ENCODE peak calls at places on chromosomes 3 and 15, in four cellular contexts. U is naive thymus-derived CD4-positive, alpha-beta T cell; K is ovary; M is aorta. L is an unnamed sample.

GRCh38 chr3:37946531-37946889 is 44.1 kb upstream of the VILL start:
- DNase-seq in U (no peak), K (no peak), M (no peak), L (no peak)

GRCh38 chr3:71416868-71417267 is 166.7 kb downstream of the FOXP1 start:
- DNase-seq in U (no peak), K (no peak), M (no peak), L (peak; percentile 60)

GRCh38 chr3:132407025-132407424 is 10.3 kb upstream of the DNAJC13 start:
- DNase-seq in U (no peak), K (no peak), M (no peak), L (no peak)

GRCh38 chr3:110015231-110015963 is 678.1 kb upstream of the DPPA4 start:
- DNase-seq in U (no peak), K (no peak), M (no peak), L (no peak)

GRCh38 chr15:74857671-74858365 is 14.9 kb upstream of the ULK3 start:
- DNase-seq in U (no peak), K (no peak), M (no peak), L (no peak)

GRCh38 chr3:186932281-186933181 is 2.2 kb downstream of the ST6GAL1 start:
- DNase-seq in U (no peak), K (no peak), M (no peak), L (no peak)

GRCh38 chr3:129558772-129559564 is 16.0 kb downstream of the H1-8 start:
- DNase-seq in U (no peak), K (no peak), M (no peak), L (no peak)

GRCh38 chr3:23650371-23651140 is 155.2 kb upstream of the UBE2E1 start:
- DNase-seq in U (no peak), K (no peak), M (no peak), L (no peak)

GRCh38 chr3:6220361-6220957 is 640.5 kb upstream of the GRM7 start:
- DNase-seq in U (no peak), K (no peak), M (no peak), L (no peak)

GRCh38 chr15:89150762-89151305 is 62.6 kb downstream of the ABHD2 start:
- DNase-seq in U (no peak), K (no peak), M (no peak), L (no peak)

GRCh38 chr15:63135804-63136203 is 14.1 kb downstream of the LACTB start:
- DNase-seq in U (no peak), K (no peak), M (no peak), L (no peak)

GRCh38 chr15:95068847-95069518 is 837.6 kb downstream of the MCTP2 start:
- DNase-seq in U (no peak), K (no peak), M (no peak), L (no peak)

GRCh38 chr3:3778641-3779270 is 20.5 kb upstream of the LRRN1 start:
- DNase-seq in U (no peak), K (no peak), M (no peak), L (no peak)

GRCh38 chr15:37122703-37123102 is 22.4 kb upstream of the MEIS2 start:
- DNase-seq in U (no peak), K (no peak), M (no peak), L (no peak)

GRCh38 chr3:61531528-61531927 is 29.8 kb upstream of the PTPRG start:
- DNase-seq in U (no peak), K (no peak), M (no peak), L (no peak)

GRCh38 chr15:22930782-22931484 is 49.2 kb downstream of the CYFIP1 start:
- DNase-seq in U (no peak), K (no peak), M (no peak), L (no peak)

GRCh38 chr3:134362670-134363380 is 11.4 kb downstream of the AMOTL2 start:
- DNase-seq in U (no peak), K (no peak), M (no peak), L (no peak)
- H3K4me1 ChIP-seq in U (peaks cover 21% of the 10 kb centered on the region), K (peaks cover 36% of the 10 kb centered on the region), M (no peaks in the 10 kb centered on the region), L (peaks cover 24% of the 10 kb centered on the region)

DNA sequence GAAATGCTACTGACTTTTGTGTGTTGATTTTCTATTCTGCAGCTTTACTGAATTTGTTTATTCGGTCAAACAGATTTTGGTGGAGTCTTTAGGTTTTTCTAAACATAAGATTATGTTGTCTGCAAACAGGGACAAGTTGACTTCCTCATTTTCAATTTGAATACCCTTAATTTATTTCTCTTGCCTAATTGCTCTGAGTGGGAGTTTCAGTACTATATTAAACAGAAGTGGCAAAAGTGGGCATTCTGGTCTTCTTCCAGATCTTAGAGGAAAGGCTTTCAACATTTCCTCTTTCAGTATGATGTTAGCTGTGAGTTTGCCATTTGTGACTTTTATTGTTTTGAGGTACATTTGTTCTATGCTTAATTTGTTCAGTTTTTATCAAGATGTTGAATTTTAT is 268.5 kb downstream of the WNT5A start:
- DNase-seq in U (no peak), K (no peak), M (no peak), L (no peak)
- H3K9me3 ChIP-seq in U (no peaks in the 10 kb centered on the region), K (no peaks in the 10 kb centered on the region), M (peaks cover 2% of the 10 kb centered on the region), L (no peaks in the 10 kb centered on the region)

GRCh38 chr3:47163023-47163989 is 607 bp downstream of the SETD2 start:
- DNase-seq in U (peak; percentile 71), K (peak; percentile 73), M (peak; percentile 85), L (peak; percentile 69)

GRCh38 chr3:47163990-47164848 is at the start of gene SETD2:
- DNase-seq in U (peak; percentile 84), K (peak; percentile 95), M (peak; percentile 98), L (peak; percentile 91)

GRCh38 chr3:47162695-47163022 is 1.3 kb downstream of the SETD2 start:
- DNase-seq in U (no peak), K (no peak), M (no peak), L (no peak)

GRCh38 chr3:47159820-47160219 is 4.1 kb downstream of the SETD2 start:
- DNase-seq in U (no peak), K (no peak), M (no peak), L (no peak)

DNA sequence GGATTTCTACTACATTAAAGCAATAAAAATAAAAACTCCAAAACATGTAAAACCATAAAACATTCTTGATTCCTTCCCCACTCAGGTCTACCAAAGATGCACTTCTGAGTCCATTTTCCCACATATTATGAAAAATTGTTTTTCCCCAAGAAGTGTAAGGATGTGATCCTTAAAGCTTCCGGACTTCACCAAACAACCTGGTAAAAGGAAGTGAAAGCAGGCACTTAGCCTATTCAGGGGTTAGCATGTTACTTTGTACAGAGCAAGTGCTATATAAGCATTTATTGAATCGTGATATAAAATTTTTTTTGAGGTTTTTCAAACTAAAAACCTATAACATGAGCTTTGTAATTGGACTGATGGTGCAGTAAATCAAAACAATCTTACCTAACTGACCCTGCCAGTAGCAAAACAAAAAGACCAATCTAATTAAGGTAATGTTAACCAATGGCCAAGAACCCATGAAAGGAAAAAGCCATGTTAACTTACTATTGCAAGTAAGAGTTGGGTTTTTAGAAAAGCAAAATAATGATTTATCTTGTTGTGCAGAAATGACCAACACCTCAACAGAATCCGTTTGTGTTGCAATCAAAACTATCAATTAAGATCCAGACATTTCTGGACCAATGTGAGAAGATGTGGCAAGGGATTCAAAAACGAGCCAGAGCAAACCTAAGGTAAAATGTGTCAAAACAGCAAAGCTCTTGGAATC is 1.8 kb downstream of the SETD2 start:
- DNase-seq in U (no peak), K (no peak), M (no peak), L (no peak)
- H3K4me1 ChIP-seq in U (peaks cover 41% of the 10 kb centered on the region), K (peaks cover 13% of the 10 kb centered on the region), M (no peaks in the 10 kb centered on the region), L (peaks cover 69% of the 10 kb centered on the region)

GRCh38 chr3:1808590-1808989 is 290.1 kb upstream of the CNTN4 start:
- DNase-seq in U (no peak), K (no peak), M (no peak), L (no peak)
- H3K9me3 ChIP-seq in U (no peaks in the 10 kb centered on the region), K (no peaks in the 10 kb centered on the region), M (peaks cover 6% of the 10 kb centered on the region), L (no peaks in the 10 kb centered on the region)

GRCh38 chr3:185632996-185633395 is 46.9 kb downstream of the SENP2 start:
- DNase-seq in U (no peak), K (no peak), M (no peak), L (no peak)

GRCh38 chr3:185630182-185630622 is 44.1 kb downstream of the SENP2 start:
- DNase-seq in U (no peak), K (peak; percentile 63), M (no peak), L (no peak)

GRCh38 chr3:185631508-185632206 is 45.6 kb downstream of the SENP2 start:
- DNase-seq in U (no peak), K (no peak), M (no peak), L (no peak)

GRCh38 chr3:185629554-185630181 is 43.6 kb downstream of the SENP2 start:
- DNase-seq in U (no peak), K (no peak), M (no peak), L (no peak)

GRCh38 chr3:185631108-185631507 is 45.0 kb downstream of the SENP2 start:
- DNase-seq in U (no peak), K (no peak), M (no peak), L (no peak)
- H3K4me1 ChIP-seq in U (no peaks in the 10 kb centered on the region), K (peaks cover 4% of the 10 kb centered on the region), M (no peaks in the 10 kb centered on the region), L (no peaks in the 10 kb centered on the region)

DNA sequence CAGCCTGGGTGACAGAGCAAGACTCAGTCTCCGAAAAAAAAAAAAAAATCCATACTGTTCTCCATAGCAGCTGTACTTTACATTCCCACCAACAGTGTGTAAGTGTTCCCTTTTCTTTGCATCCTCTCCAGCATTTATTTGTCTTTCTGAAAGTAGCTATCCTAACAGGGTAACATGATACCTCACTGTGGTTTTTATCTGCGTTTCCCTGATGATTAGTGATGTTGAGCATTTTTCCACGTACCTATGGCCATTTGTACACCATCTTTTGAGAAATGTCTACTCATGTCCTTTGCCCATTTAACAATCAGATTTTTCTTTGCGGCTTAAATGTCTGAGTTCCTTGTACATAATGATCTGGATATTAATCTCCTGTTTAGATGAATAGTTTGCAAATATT is 119.3 kb downstream of the RFX7 start:
- DNase-seq in U (no peak), K (no peak), M (no peak), L (no peak)
- H3K9me3 ChIP-seq in U (peaks cover 3% of the 10 kb centered on the region), K (no peaks in the 10 kb centered on the region), M (no peaks in the 10 kb centered on the region), L (peaks cover 6% of the 10 kb centered on the region)